ENCODE peak calls at places on chromosomes 12 and 14, in four cellular contexts. One of them, this sample, is unnamed.

GRCh38 chr14:24234095-24235020 is 1.6 kb downstream of the GMPR2 start:
- DNase-seq in EL: no peak
- DNase-seq in kidney tubule cell: no peak
- DNase-seq in NCI-H510A treated with DMSO at 0.1 percent for 48 hours: no peak
- DNase-seq in this sample: no peak

GRCh38 chr12:120265483-120266179 is at the start of gene PXN:
- DNase-seq in NCI-H510A treated with DMSO at 0.1 percent for 48 hours: peak
- DNase-seq in EL: peak
- DNase-seq in kidney tubule cell: peak
- DNase-seq in this sample: no peak

GRCh38 chr14:68476212-68476964 is 316.5 kb downstream of the ZFP36L1 start:
- DNase-seq in kidney tubule cell: peak
- DNase-seq in NCI-H510A treated with DMSO at 0.1 percent for 48 hours: no peak
- DNase-seq in EL: peak
- DNase-seq in this sample: no peak

GRCh38 chr14:77228056-77228455 is 43.0 kb downstream of the NGB start:
- DNase-seq in EL: no peak
- DNase-seq in NCI-H510A treated with DMSO at 0.1 percent for 48 hours: no peak
- DNase-seq in kidney tubule cell: no peak
- DNase-seq in this sample: no peak

GRCh38 chr12:74401035-74401434 is 136.6 kb upstream of the ATXN7L3B start:
- DNase-seq in EL: no peak
- DNase-seq in NCI-H510A treated with DMSO at 0.1 percent for 48 hours: no peak
- DNase-seq in kidney tubule cell: no peak
- DNase-seq in this sample: no peak

GRCh38 chr14:88204221-88204620 is 118.8 kb downstream of the KCNK10 start:
- DNase-seq in kidney tubule cell: no peak
- DNase-seq in NCI-H510A treated with DMSO at 0.1 percent for 48 hours: no peak
- DNase-seq in EL: no peak
- DNase-seq in this sample: no peak

GRCh38 chr12:53791735-53792326 is 40.1 kb upstream of the CISTR start:
- DNase-seq in kidney tubule cell: peak
- DNase-seq in EL: peak
- DNase-seq in NCI-H510A treated with DMSO at 0.1 percent for 48 hours: no peak
- DNase-seq in this sample: no peak

GRCh38 chr14:103973354-103973753 is 31.0 kb upstream of the RD3L start:
- DNase-seq in kidney tubule cell: no peak
- DNase-seq in NCI-H510A treated with DMSO at 0.1 percent for 48 hours: no peak
- DNase-seq in EL: peak
- DNase-seq in this sample: no peak